ENCODE peak calls at places on chromosome 17, in six cellular contexts. One of them, this sample, is unnamed.

GRCh38 chr17:48127371-48128051 is 19.9 kb downstream of the SNX11 start:
- DNase-seq in HCEC 1CT: no peak
- DNase-seq in activated CD4-positive, alpha-beta T cell treated with anti-CD3 and anti-CD28 coated beads, Interleukin-2, amount 50 U/mL, for 48 hours: no peak
- DNase-seq in NCI-H82: peak
- DNase-seq in brain microvascular endothelial cell: no peak
- DNase-seq in NCI-H345: no peak
- DNase-seq in this sample: no peak

GRCh38 chr17:33494156-33494555 is 201.1 kb upstream of the ASIC2 start:
- DNase-seq in HCEC 1CT: no peak
- DNase-seq in activated CD4-positive, alpha-beta T cell treated with anti-CD3 and anti-CD28 coated beads, Interleukin-2, amount 50 U/mL, for 48 hours: no peak
- DNase-seq in NCI-H82: no peak
- DNase-seq in brain microvascular endothelial cell: peak
- DNase-seq in NCI-H345: no peak
- DNase-seq in this sample: no peak

GRCh38 chr17:14903810-14904209 is 361.3 kb downstream of the PMP22 start:
- DNase-seq in HCEC 1CT: no peak
- DNase-seq in activated CD4-positive, alpha-beta T cell treated with anti-CD3 and anti-CD28 coated beads, Interleukin-2, amount 50 U/mL, for 48 hours: no peak
- DNase-seq in NCI-H82: no peak
- DNase-seq in brain microvascular endothelial cell: peak
- DNase-seq in NCI-H345: no peak
- DNase-seq in this sample: no peak

GRCh38 chr17:4364622-4365041 is 1.8 kb downstream of the UBE2G1 start:
- DNase-seq in HCEC 1CT: no peak
- DNase-seq in activated CD4-positive, alpha-beta T cell treated with anti-CD3 and anti-CD28 coated beads, Interleukin-2, amount 50 U/mL, for 48 hours: no peak
- DNase-seq in NCI-H82: no peak
- DNase-seq in brain microvascular endothelial cell: no peak
- DNase-seq in NCI-H345: no peak
- DNase-seq in this sample: no peak

GRCh38 chr17:71055128-71055527 is 885.8 kb downstream of the KCNJ2 start:
- DNase-seq in HCEC 1CT: peak
- DNase-seq in activated CD4-positive, alpha-beta T cell treated with anti-CD3 and anti-CD28 coated beads, Interleukin-2, amount 50 U/mL, for 48 hours: no peak
- DNase-seq in NCI-H82: no peak
- DNase-seq in brain microvascular endothelial cell: peak
- DNase-seq in NCI-H345: no peak
- DNase-seq in this sample: no peak

GRCh38 chr17:18043491-18043890 is 4.3 kb downstream of the GID4 start:
- DNase-seq in HCEC 1CT: no peak
- DNase-seq in activated CD4-positive, alpha-beta T cell treated with anti-CD3 and anti-CD28 coated beads, Interleukin-2, amount 50 U/mL, for 48 hours: no peak
- DNase-seq in NCI-H82: peak
- DNase-seq in brain microvascular endothelial cell: no peak
- DNase-seq in NCI-H345: no peak
- DNase-seq in this sample: no peak

GRCh38 chr17:73667184-73667959 is 23.1 kb upstream of the SDK2 start:
- DNase-seq in HCEC 1CT: no peak
- DNase-seq in activated CD4-positive, alpha-beta T cell treated with anti-CD3 and anti-CD28 coated beads, Interleukin-2, amount 50 U/mL, for 48 hours: no peak
- DNase-seq in NCI-H82: no peak
- DNase-seq in brain microvascular endothelial cell: no peak
- DNase-seq in NCI-H345: peak
- DNase-seq in this sample: no peak

GRCh38 chr17:70622382-70623260 is 453.3 kb downstream of the KCNJ2 start:
- DNase-seq in HCEC 1CT: peak
- DNase-seq in activated CD4-positive, alpha-beta T cell treated with anti-CD3 and anti-CD28 coated beads, Interleukin-2, amount 50 U/mL, for 48 hours: no peak
- DNase-seq in NCI-H82: peak
- DNase-seq in brain microvascular endothelial cell: peak
- DNase-seq in NCI-H345: peak
- DNase-seq in this sample: peak

GRCh38 chr17:4559851-4560820 is at the start of gene GGT6:
- DNase-seq in HCEC 1CT: no peak
- DNase-seq in activated CD4-positive, alpha-beta T cell treated with anti-CD3 and anti-CD28 coated beads, Interleukin-2, amount 50 U/mL, for 48 hours: no peak
- DNase-seq in NCI-H82: no peak
- DNase-seq in brain microvascular endothelial cell: no peak
- DNase-seq in NCI-H345: no peak
- DNase-seq in this sample: peak

GRCh38 chr17:4678448-4679026 is 25.4 kb downstream of the PELP1 start:
- DNase-seq in HCEC 1CT: peak
- DNase-seq in activated CD4-positive, alpha-beta T cell treated with anti-CD3 and anti-CD28 coated beads, Interleukin-2, amount 50 U/mL, for 48 hours: peak
- DNase-seq in NCI-H82: no peak
- DNase-seq in brain microvascular endothelial cell: peak
- DNase-seq in NCI-H345: no peak
- DNase-seq in this sample: no peak

GRCh38 chr17:11671151-11671550 is 72.9 kb downstream of the DNAH9 start:
- DNase-seq in HCEC 1CT: no peak
- DNase-seq in activated CD4-positive, alpha-beta T cell treated with anti-CD3 and anti-CD28 coated beads, Interleukin-2, amount 50 U/mL, for 48 hours: no peak
- DNase-seq in NCI-H82: no peak
- DNase-seq in brain microvascular endothelial cell: no peak
- DNase-seq in NCI-H345: no peak
- DNase-seq in this sample: no peak

GRCh38 chr17:17524091-17524490 is 27.9 kb upstream of the RASD1 start:
- DNase-seq in HCEC 1CT: no peak
- DNase-seq in activated CD4-positive, alpha-beta T cell treated with anti-CD3 and anti-CD28 coated beads, Interleukin-2, amount 50 U/mL, for 48 hours: no peak
- DNase-seq in NCI-H82: no peak
- DNase-seq in brain microvascular endothelial cell: no peak
- DNase-seq in NCI-H345: peak
- DNase-seq in this sample: no peak

GRCh38 chr17:41645371-41646063 is 21.1 kb upstream of the KRT17 start:
- DNase-seq in HCEC 1CT: no peak
- DNase-seq in activated CD4-positive, alpha-beta T cell treated with anti-CD3 and anti-CD28 coated beads, Interleukin-2, amount 50 U/mL, for 48 hours: no peak
- DNase-seq in NCI-H82: no peak
- DNase-seq in brain microvascular endothelial cell: peak
- DNase-seq in NCI-H345: no peak
- DNase-seq in this sample: no peak

GRCh38 chr17:46979023-46979870 is at the start of gene RPRML:
- DNase-seq in HCEC 1CT: no peak
- DNase-seq in activated CD4-positive, alpha-beta T cell treated with anti-CD3 and anti-CD28 coated beads, Interleukin-2, amount 50 U/mL, for 48 hours: peak
- DNase-seq in NCI-H82: peak
- DNase-seq in brain microvascular endothelial cell: no peak
- DNase-seq in NCI-H345: peak
- DNase-seq in this sample: peak

GRCh38 chr17:79951361-79952264 is 84.1 kb downstream of the TBC1D16 start:
- DNase-seq in HCEC 1CT: no peak
- DNase-seq in activated CD4-positive, alpha-beta T cell treated with anti-CD3 and anti-CD28 coated beads, Interleukin-2, amount 50 U/mL, for 48 hours: no peak
- DNase-seq in NCI-H82: no peak
- DNase-seq in brain microvascular endothelial cell: peak
- DNase-seq in NCI-H345: no peak
- DNase-seq in this sample: no peak

GRCh38 chr17:8151641-8152111 is 528 bp downstream of the PER1 start:
- DNase-seq in HCEC 1CT: peak
- DNase-seq in activated CD4-positive, alpha-beta T cell treated with anti-CD3 and anti-CD28 coated beads, Interleukin-2, amount 50 U/mL, for 48 hours: peak
- DNase-seq in NCI-H82: peak
- DNase-seq in brain microvascular endothelial cell: no peak
- DNase-seq in NCI-H345: peak
- DNase-seq in this sample: peak

GRCh38 chr17:45430006-45430737 is 2.5 kb downstream of the ARHGAP27 start:
- DNase-seq in HCEC 1CT: no peak
- DNase-seq in activated CD4-positive, alpha-beta T cell treated with anti-CD3 and anti-CD28 coated beads, Interleukin-2, amount 50 U/mL, for 48 hours: no peak
- DNase-seq in NCI-H82: peak
- DNase-seq in brain microvascular endothelial cell: no peak
- DNase-seq in NCI-H345: no peak
- DNase-seq in this sample: no peak

GRCh38 chr17:48011405-48012150 is 26.0 kb downstream of the COPZ2 start:
- DNase-seq in HCEC 1CT: no peak
- DNase-seq in activated CD4-positive, alpha-beta T cell treated with anti-CD3 and anti-CD28 coated beads, Interleukin-2, amount 50 U/mL, for 48 hours: peak
- DNase-seq in NCI-H82: peak
- DNase-seq in brain microvascular endothelial cell: peak
- DNase-seq in NCI-H345: peak
- DNase-seq in this sample: peak

GRCh38 chr17:30253316-30253715 is 17.8 kb upstream of the SLC6A4 start:
- DNase-seq in HCEC 1CT: no peak
- DNase-seq in activated CD4-positive, alpha-beta T cell treated with anti-CD3 and anti-CD28 coated beads, Interleukin-2, amount 50 U/mL, for 48 hours: no peak
- DNase-seq in NCI-H82: no peak
- DNase-seq in brain microvascular endothelial cell: no peak
- DNase-seq in NCI-H345: no peak
- DNase-seq in this sample: no peak

GRCh38 chr17:2412561-2413021 is 11.7 kb upstream of the MNT start:
- DNase-seq in HCEC 1CT: peak
- DNase-seq in activated CD4-positive, alpha-beta T cell treated with anti-CD3 and anti-CD28 coated beads, Interleukin-2, amount 50 U/mL, for 48 hours: no peak
- DNase-seq in NCI-H82: no peak
- DNase-seq in brain microvascular endothelial cell: no peak
- DNase-seq in NCI-H345: no peak
- DNase-seq in this sample: no peak

GRCh38 chr17:57849163-57849873 is 526 bp downstream of the MRPS23 start:
- DNase-seq in HCEC 1CT: no peak
- DNase-seq in activated CD4-positive, alpha-beta T cell treated with anti-CD3 and anti-CD28 coated beads, Interleukin-2, amount 50 U/mL, for 48 hours: no peak
- DNase-seq in NCI-H82: peak
- DNase-seq in brain microvascular endothelial cell: no peak
- DNase-seq in NCI-H345: no peak
- DNase-seq in this sample: no peak

GRCh38 chr17:79845601-79845949 is 6.3 kb upstream of the CBX4 start:
- DNase-seq in HCEC 1CT: no peak
- DNase-seq in activated CD4-positive, alpha-beta T cell treated with anti-CD3 and anti-CD28 coated beads, Interleukin-2, amount 50 U/mL, for 48 hours: no peak
- DNase-seq in NCI-H82: no peak
- DNase-seq in brain microvascular endothelial cell: no peak
- DNase-seq in NCI-H345: no peak
- DNase-seq in this sample: no peak

GRCh38 chr17:62641101-62641500 is 13.6 kb downstream of the MRC2 start:
- DNase-seq in HCEC 1CT: no peak
- DNase-seq in activated CD4-positive, alpha-beta T cell treated with anti-CD3 and anti-CD28 coated beads, Interleukin-2, amount 50 U/mL, for 48 hours: no peak
- DNase-seq in NCI-H82: no peak
- DNase-seq in brain microvascular endothelial cell: no peak
- DNase-seq in NCI-H345: no peak
- DNase-seq in this sample: no peak

GRCh38 chr17:27609606-27610303 is 21.2 kb upstream of the LGALS9 start:
- DNase-seq in HCEC 1CT: peak
- DNase-seq in activated CD4-positive, alpha-beta T cell treated with anti-CD3 and anti-CD28 coated beads, Interleukin-2, amount 50 U/mL, for 48 hours: peak
- DNase-seq in NCI-H82: peak
- DNase-seq in brain microvascular endothelial cell: no peak
- DNase-seq in NCI-H345: no peak
- DNase-seq in this sample: no peak

GRCh38 chr17:10631048-10631700 is 25.9 kb downstream of the MYH3 start:
- DNase-seq in HCEC 1CT: peak
- DNase-seq in activated CD4-positive, alpha-beta T cell treated with anti-CD3 and anti-CD28 coated beads, Interleukin-2, amount 50 U/mL, for 48 hours: peak
- DNase-seq in NCI-H82: peak
- DNase-seq in brain microvascular endothelial cell: no peak
- DNase-seq in NCI-H345: no peak
- DNase-seq in this sample: peak

GRCh38 chr17:8320990-8321389 is 10.9 kb downstream of the ARHGEF15 start:
- DNase-seq in HCEC 1CT: no peak
- DNase-seq in activated CD4-positive, alpha-beta T cell treated with anti-CD3 and anti-CD28 coated beads, Interleukin-2, amount 50 U/mL, for 48 hours: no peak
- DNase-seq in NCI-H82: peak
- DNase-seq in brain microvascular endothelial cell: no peak
- DNase-seq in NCI-H345: no peak
- DNase-seq in this sample: no peak

GRCh38 chr17:3951003-3951402 is 13.2 kb downstream of the ATP2A3 start:
- DNase-seq in HCEC 1CT: no peak
- DNase-seq in activated CD4-positive, alpha-beta T cell treated with anti-CD3 and anti-CD28 coated beads, Interleukin-2, amount 50 U/mL, for 48 hours: no peak
- DNase-seq in NCI-H82: no peak
- DNase-seq in brain microvascular endothelial cell: no peak
- DNase-seq in NCI-H345: no peak
- DNase-seq in this sample: no peak

GRCh38 chr17:47624727-47625068 is 25.0 kb upstream of the KPNB1 start:
- DNase-seq in HCEC 1CT: no peak
- DNase-seq in activated CD4-positive, alpha-beta T cell treated with anti-CD3 and anti-CD28 coated beads, Interleukin-2, amount 50 U/mL, for 48 hours: no peak
- DNase-seq in NCI-H82: no peak
- DNase-seq in brain microvascular endothelial cell: no peak
- DNase-seq in NCI-H345: no peak
- DNase-seq in this sample: no peak

GRCh38 chr17:75182569-75183436 is at the start of gene SUMO2:
- DNase-seq in HCEC 1CT: peak
- DNase-seq in activated CD4-positive, alpha-beta T cell treated with anti-CD3 and anti-CD28 coated beads, Interleukin-2, amount 50 U/mL, for 48 hours: peak
- DNase-seq in NCI-H82: peak
- DNase-seq in brain microvascular endothelial cell: peak
- DNase-seq in NCI-H345: peak
- DNase-seq in this sample: peak

GRCh38 chr17:82097187-82097918 is 683 bp downstream of the FASN start:
- DNase-seq in HCEC 1CT: peak
- DNase-seq in activated CD4-positive, alpha-beta T cell treated with anti-CD3 and anti-CD28 coated beads, Interleukin-2, amount 50 U/mL, for 48 hours: peak
- DNase-seq in NCI-H82: peak
- DNase-seq in brain microvascular endothelial cell: peak
- DNase-seq in NCI-H345: peak
- DNase-seq in this sample: no peak

GRCh38 chr17:82981141-82981540 is 98.3 kb upstream of the METRNL start:
- DNase-seq in HCEC 1CT: no peak
- DNase-seq in activated CD4-positive, alpha-beta T cell treated with anti-CD3 and anti-CD28 coated beads, Interleukin-2, amount 50 U/mL, for 48 hours: no peak
- DNase-seq in NCI-H82: no peak
- DNase-seq in brain microvascular endothelial cell: no peak
- DNase-seq in NCI-H345: no peak
- DNase-seq in this sample: no peak

GRCh38 chr17:69913241-69914015 is 161.6 kb upstream of the KCNJ16 start:
- DNase-seq in HCEC 1CT: no peak
- DNase-seq in activated CD4-positive, alpha-beta T cell treated with anti-CD3 and anti-CD28 coated beads, Interleukin-2, amount 50 U/mL, for 48 hours: no peak
- DNase-seq in NCI-H82: no peak
- DNase-seq in brain microvascular endothelial cell: no peak
- DNase-seq in NCI-H345: no peak
- DNase-seq in this sample: no peak

GRCh38 chr17:79646721-79647455 is 36.0 kb upstream of the RBFOX3 start:
- DNase-seq in HCEC 1CT: no peak
- DNase-seq in activated CD4-positive, alpha-beta T cell treated with anti-CD3 and anti-CD28 coated beads, Interleukin-2, amount 50 U/mL, for 48 hours: no peak
- DNase-seq in NCI-H82: no peak
- DNase-seq in brain microvascular endothelial cell: no peak
- DNase-seq in NCI-H345: no peak
- DNase-seq in this sample: no peak

GRCh38 chr17:41992576-41992975 is 24.7 kb downstream of the DNAJC7 start:
- DNase-seq in HCEC 1CT: no peak
- DNase-seq in activated CD4-positive, alpha-beta T cell treated with anti-CD3 and anti-CD28 coated beads, Interleukin-2, amount 50 U/mL, for 48 hours: no peak
- DNase-seq in NCI-H82: no peak
- DNase-seq in brain microvascular endothelial cell: no peak
- DNase-seq in NCI-H345: no peak
- DNase-seq in this sample: no peak

GRCh38 chr17:42307362-42307927 is 19.1 kb downstream of the STAT5A start:
- DNase-seq in HCEC 1CT: no peak
- DNase-seq in activated CD4-positive, alpha-beta T cell treated with anti-CD3 and anti-CD28 coated beads, Interleukin-2, amount 50 U/mL, for 48 hours: no peak
- DNase-seq in NCI-H82: no peak
- DNase-seq in brain microvascular endothelial cell: no peak
- DNase-seq in NCI-H345: no peak
- DNase-seq in this sample: no peak

GRCh38 chr17:61009619-61010018 is 332.0 kb downstream of the BCAS3 start:
- DNase-seq in HCEC 1CT: no peak
- DNase-seq in activated CD4-positive, alpha-beta T cell treated with anti-CD3 and anti-CD28 coated beads, Interleukin-2, amount 50 U/mL, for 48 hours: no peak
- DNase-seq in NCI-H82: no peak
- DNase-seq in brain microvascular endothelial cell: peak
- DNase-seq in NCI-H345: no peak
- DNase-seq in this sample: peak